ENCODE peak calls at places on chromosomes 13 and 19, in ten cellular contexts. M is cardiac fibroblast, G is gastrocnemius medialis, B is stomach, A is AG10803, S is mucosa of descending colon, R is uterus, Y is LNCaP clone FGC, N is lung, Z is coronary artery. L is an unnamed sample.

GRCh38 chr19:1725100-1726064 is 27.9 kb upstream of the ONECUT3 start:
- DNase-seq in Y (no peak), Z (no peak), B (peak), S (peak), A (peak), R (no peak), M (peak), N (no peak), G (no peak), L (no peak)

GRCh38 chr19:40241809-40242384 is 15.4 kb upstream of the CCNP start:
- DNase-seq in B (no peak), S (no peak), A (no peak), Y (no peak), Z (no peak), N (peak), M (peak), R (peak), G (no peak), L (no peak)

GRCh38 chr13:48153186-48153585 is 58.3 kb upstream of the MED4 start:
- DNase-seq in A (no peak), Z (no peak), R (no peak), G (no peak), N (no peak), B (no peak), S (no peak), M (no peak), Y (no peak), L (no peak)

GRCh38 chr13:46094478-46094877 is 10.4 kb downstream of the CPB2 start:
- DNase-seq in B (no peak), N (no peak), A (no peak), R (no peak), Z (no peak), S (no peak), G (no peak), Y (no peak), M (no peak), L (no peak)

GRCh38 chr19:14394167-14394566 is 12.9 kb downstream of the ADGRE5 start:
- DNase-seq in S (no peak), G (no peak), Z (no peak), B (no peak), A (no peak), M (no peak), N (no peak), Y (no peak), R (no peak), L (no peak)

GRCh38 chr13:30847697-30848307 is 58.3 kb upstream of the MEDAG start:
- DNase-seq in R (peak), A (peak), Y (no peak), N (no peak), B (no peak), M (peak), Z (peak), S (peak), G (no peak), L (no peak)

GRCh38 chr19:39647918-39648317 is 7.8 kb upstream of the LGALS16 start:
- DNase-seq in A (no peak), M (no peak), Y (no peak), G (no peak), S (no peak), B (no peak), N (no peak), R (no peak), Z (no peak), L (no peak)

GRCh38 chr13:86298741-86299140 is 499.5 kb upstream of the SLITRK6 start:
- DNase-seq in R (no peak), M (no peak), G (no peak), A (no peak), S (no peak), Z (no peak), N (no peak), Y (no peak), B (no peak), L (no peak)

GRCh38 chr19:3270908-3271307 is 46.4 kb downstream of the CELF5 start:
- DNase-seq in S (no peak), A (peak), Y (no peak), N (no peak), Z (no peak), R (no peak), G (no peak), M (peak), B (no peak), L (no peak)

GRCh38 chr19:53908106-53908932 is 759 bp upstream of the CACNG7 start:
- DNase-seq in M (peak), Y (no peak), S (peak), A (peak), B (peak), Z (no peak), R (peak), N (no peak), G (no peak), L (no peak)

GRCh38 chr19:36210497-36210896 is 4.0 kb downstream of the ZNF565 start:
- DNase-seq in A (no peak), Y (no peak), Z (no peak), G (no peak), B (no peak), M (peak), R (no peak), S (no peak), N (no peak), L (no peak)

GRCh38 chr19:36213793-36214387 is 575 bp downstream of the ZNF565 start:
- DNase-seq in S (no peak), R (no peak), M (peak), B (no peak), A (peak), Y (no peak), N (no peak), G (no peak), Z (no peak), L (peak)

GRCh38 chr19:36207605-36208252 is 6.7 kb downstream of the ZNF565 start:
- DNase-seq in G (no peak), A (no peak), Y (no peak), S (no peak), B (no peak), M (no peak), Z (no peak), N (no peak), R (no peak), L (peak)

GRCh38 chr19:36212895-36213294 is 1.6 kb downstream of the ZNF565 start:
- DNase-seq in M (no peak), S (no peak), G (no peak), Z (no peak), A (no peak), Y (no peak), N (no peak), R (no peak), B (no peak), L (no peak)

GRCh38 chr19:36209372-36209771 is 5.1 kb downstream of the ZNF565 start:
- DNase-seq in S (no peak), B (no peak), M (no peak), A (no peak), R (no peak), G (no peak), Z (no peak), N (no peak), Y (no peak), L (no peak)
- TF ChIP-seq CTCF in S (no peak), B (no peak), M (no peak), A (no peak), R (no peak), G (no peak), Z (no peak), N (no peak), Y (no peak), L (no peak)

DNA sequence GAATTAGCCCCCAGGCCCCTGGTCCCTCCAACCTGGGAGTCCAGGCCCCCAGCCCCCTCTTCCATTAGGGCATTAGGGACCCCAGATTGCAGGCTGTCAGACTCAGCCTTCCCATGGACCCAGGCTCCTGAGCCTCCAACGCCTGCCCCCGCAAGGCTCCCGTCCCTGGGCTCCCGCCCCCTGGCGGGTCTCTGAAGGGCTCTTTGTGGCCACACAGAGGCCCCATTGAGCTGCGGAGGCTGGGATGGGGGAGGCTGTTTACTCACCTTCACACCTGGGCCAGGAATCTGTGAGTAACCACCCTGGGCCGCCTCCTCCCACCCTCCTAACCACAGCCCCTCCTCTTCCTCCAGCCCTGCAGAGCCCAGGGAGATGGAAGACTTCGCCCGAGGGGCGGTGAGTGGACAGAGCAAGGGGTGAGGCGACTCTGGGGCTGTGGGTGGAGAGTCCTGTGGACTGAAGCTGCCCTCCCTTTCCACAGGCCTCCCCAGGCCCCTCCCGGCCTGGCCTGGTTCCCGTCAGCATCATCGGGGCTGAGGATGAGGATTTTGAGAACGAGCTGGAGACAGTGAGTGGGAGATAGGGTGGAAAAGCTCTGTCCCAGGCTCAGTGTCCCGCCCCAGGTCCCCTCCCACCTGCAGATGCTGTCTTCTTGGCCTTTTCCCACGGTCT is 4.9 kb downstream of the ARHGEF1 start:
- DNase-seq in M (no peak), Z (no peak), A (no peak), Y (no peak), G (no peak), S (peak), N (peak), B (peak), R (no peak), L (no peak)
- H3K4me3 ChIP-seq in M (no peak), Z (no peak), A (no peak), Y (no peak), G (no peak), S (no peak), N (no peak), B (peak), R (no peak), L (peak)

GRCh38 chr13:112443191-112444000 is 67.2 kb downstream of the SPACA7 start:
- DNase-seq in G (no peak), A (no peak), M (peak), B (peak), S (peak), Y (no peak), N (peak), R (no peak), Z (peak), L (no peak)

GRCh38 chr13:112444416-112445399 is 68.6 kb downstream of the SPACA7 start:
- DNase-seq in S (no peak), N (peak), Y (no peak), Z (peak), G (no peak), A (no peak), B (peak), R (no peak), M (no peak), L (no peak)

GRCh38 chr13:112445411-112446271 is 69.5 kb downstream of the SPACA7 start:
- DNase-seq in R (no peak), Z (peak), N (no peak), Y (no peak), A (no peak), M (no peak), S (no peak), B (peak), G (no peak), L (no peak)

GRCh38 chr13:112442483-112443090 is 66.4 kb downstream of the SPACA7 start:
- DNase-seq in B (no peak), Y (no peak), R (no peak), G (no peak), Z (peak), S (no peak), N (peak), M (no peak), A (no peak), L (no peak)

GRCh38 chr13:112444001-112444311 is 67.8 kb downstream of the SPACA7 start:
- DNase-seq in M (peak), A (peak), Y (peak), S (peak), Z (peak), G (no peak), N (peak), B (peak), R (peak), L (no peak)
- TF ChIP-seq CTCF in M (peak), A (peak), Y (peak), S (peak), Z (peak), G (peak), N (peak), B (peak), R (peak), L (peak)

DNA sequence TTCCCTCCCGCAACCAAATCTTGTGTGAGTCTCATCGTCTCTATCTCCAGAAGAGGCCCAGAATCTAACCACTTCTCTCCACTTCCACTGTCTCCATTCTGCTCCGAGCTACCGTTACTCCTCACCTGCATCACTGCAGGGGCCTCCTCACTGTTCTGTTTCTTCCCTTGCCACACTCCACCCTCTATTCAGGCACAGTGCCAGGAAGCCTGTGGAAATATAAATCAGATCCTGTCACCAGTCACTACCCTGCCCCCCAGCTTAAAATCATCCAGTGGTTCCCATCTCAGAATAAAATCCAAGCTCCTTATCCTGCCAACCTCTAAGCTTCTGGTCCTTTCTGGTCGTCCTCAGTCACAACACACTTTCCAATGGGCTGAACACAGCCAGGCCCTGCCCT is 24.1 kb downstream of the ZNF175 start:
- DNase-seq in A (no peak), S (no peak), Z (no peak), M (no peak), Y (no peak), R (no peak), B (no peak), G (no peak), N (no peak), L (no peak)
- H3K4me3 ChIP-seq in A (peak), S (no peak), Z (peak), M (no peak), Y (peak), R (no peak), B (peak), G (no peak), N (no peak), L (no peak)

DNA sequence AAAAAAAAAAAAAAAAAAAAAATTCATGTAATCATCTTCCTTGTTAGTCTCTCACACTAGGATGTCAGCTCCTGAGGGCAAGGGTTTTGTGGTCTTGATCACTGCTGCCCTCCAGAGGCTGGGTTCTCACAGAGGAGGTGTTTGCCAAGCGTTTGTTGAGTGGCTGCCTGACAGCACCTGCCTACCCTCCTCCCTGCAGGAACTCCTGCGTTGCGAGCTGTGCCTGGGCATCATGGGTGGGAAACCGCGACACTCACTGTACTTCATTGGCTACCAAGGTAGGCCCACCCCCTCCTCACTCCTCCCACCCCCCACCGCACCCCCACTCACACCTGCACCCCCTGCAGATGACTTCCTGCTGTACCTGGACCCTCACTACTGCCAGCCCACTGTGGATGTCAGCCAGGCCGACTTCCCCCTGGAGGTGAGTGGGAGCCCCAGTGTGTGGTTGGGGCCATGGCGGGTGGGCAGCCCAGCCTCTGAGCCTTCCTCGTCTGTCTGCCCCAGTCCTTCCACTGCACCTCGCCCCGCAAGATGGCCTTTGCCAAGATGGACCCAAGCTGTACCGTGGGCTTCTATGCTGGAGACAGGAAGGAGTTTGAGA is 8.1 kb downstream of the ATG4D start:
- DNase-seq in S (peak), G (no peak), A (peak), N (no peak), Z (no peak), M (peak), Y (no peak), R (no peak), B (peak), L (no peak)
- TF ChIP-seq CTCF in S (no peak), G (no peak), A (peak), N (peak), Z (no peak), M (peak), Y (peak), R (no peak), B (no peak), L (peak)

L was measured in GM12864.